ENCODE peak calls at places on chromosomes 3 and 15, in nine cellular contexts. One of them, this sample, is unnamed.

GRCh38 chr3:178084938-178085816 is 451.1 kb upstream of the KCNMB2 start:
- DNase-seq in adrenal gland: peak
- DNase-seq in GM23338: peak
- DNase-seq in body of pancreas: peak
- DNase-seq in breast epithelium: peak
- DNase-seq in H1: peak
- DNase-seq in lower lobe of right lung: peak
- DNase-seq in OCI-LY7: no peak
- DNase-seq in fibroblast of lung: peak
- DNase-seq in this sample: no peak

GRCh38 chr3:65871305-65872141 is 167.2 kb downstream of the MAGI1 start:
- DNase-seq in adrenal gland: peak
- DNase-seq in GM23338: no peak
- DNase-seq in body of pancreas: peak
- DNase-seq in breast epithelium: peak
- DNase-seq in H1: no peak
- DNase-seq in lower lobe of right lung: peak
- DNase-seq in OCI-LY7: no peak
- DNase-seq in fibroblast of lung: no peak
- DNase-seq in this sample: no peak

GRCh38 chr3:156218353-156218744 is 98.0 kb downstream of the KCNAB1 start:
- DNase-seq in adrenal gland: no peak
- DNase-seq in GM23338: no peak
- DNase-seq in body of pancreas: no peak
- DNase-seq in breast epithelium: no peak
- DNase-seq in H1: no peak
- DNase-seq in lower lobe of right lung: no peak
- DNase-seq in OCI-LY7: no peak
- DNase-seq in fibroblast of lung: peak
- DNase-seq in this sample: no peak

GRCh38 chr3:14439501-14440167 is 37.2 kb downstream of the SLC6A6 start:
- DNase-seq in adrenal gland: peak
- DNase-seq in GM23338: no peak
- DNase-seq in body of pancreas: peak
- DNase-seq in breast epithelium: no peak
- DNase-seq in H1: no peak
- DNase-seq in lower lobe of right lung: peak
- DNase-seq in OCI-LY7: no peak
- DNase-seq in fibroblast of lung: peak
- DNase-seq in this sample: no peak

GRCh38 chr15:29821416-29822099 is 710 bp downstream of the TJP1 start:
- DNase-seq in adrenal gland: peak
- DNase-seq in GM23338: peak
- DNase-seq in body of pancreas: peak
- DNase-seq in breast epithelium: peak
- DNase-seq in H1: peak
- DNase-seq in lower lobe of right lung: peak
- DNase-seq in OCI-LY7: no peak
- DNase-seq in fibroblast of lung: peak
- DNase-seq in this sample: no peak

GRCh38 chr3:142896201-142896755 is 7.4 kb upstream of the PCOLCE2 start:
- DNase-seq in adrenal gland: no peak
- DNase-seq in GM23338: no peak
- DNase-seq in body of pancreas: no peak
- DNase-seq in breast epithelium: no peak
- DNase-seq in H1: no peak
- DNase-seq in lower lobe of right lung: no peak
- DNase-seq in OCI-LY7: no peak
- DNase-seq in fibroblast of lung: peak
- DNase-seq in this sample: no peak

GRCh38 chr3:142680710-142681109 is 43.1 kb upstream of the TRPC1 start:
- DNase-seq in adrenal gland: no peak
- DNase-seq in GM23338: peak
- DNase-seq in body of pancreas: no peak
- DNase-seq in breast epithelium: no peak
- DNase-seq in H1: no peak
- DNase-seq in lower lobe of right lung: no peak
- DNase-seq in OCI-LY7: no peak
- DNase-seq in fibroblast of lung: no peak
- DNase-seq in this sample: no peak

GRCh38 chr15:90451215-90451850 is 63.3 kb downstream of the IQGAP1 start:
- DNase-seq in adrenal gland: no peak
- DNase-seq in GM23338: peak
- DNase-seq in body of pancreas: no peak
- DNase-seq in breast epithelium: no peak
- DNase-seq in H1: no peak
- DNase-seq in lower lobe of right lung: no peak
- DNase-seq in OCI-LY7: no peak
- DNase-seq in fibroblast of lung: peak
- DNase-seq in this sample: no peak

GRCh38 chr3:30747771-30748281 is 141.4 kb downstream of the TGFBR2 start:
- DNase-seq in adrenal gland: no peak
- DNase-seq in GM23338: peak
- DNase-seq in body of pancreas: no peak
- DNase-seq in breast epithelium: no peak
- DNase-seq in H1: no peak
- DNase-seq in lower lobe of right lung: no peak
- DNase-seq in OCI-LY7: peak
- DNase-seq in fibroblast of lung: peak
- DNase-seq in this sample: no peak

GRCh38 chr3:151434151-151434890 is 26.5 kb downstream of the IGSF10 start:
- DNase-seq in adrenal gland: no peak
- DNase-seq in GM23338: no peak
- DNase-seq in body of pancreas: no peak
- DNase-seq in breast epithelium: no peak
- DNase-seq in H1: no peak
- DNase-seq in lower lobe of right lung: no peak
- DNase-seq in OCI-LY7: no peak
- DNase-seq in fibroblast of lung: peak
- DNase-seq in this sample: no peak

GRCh38 chr3:102510663-102511062 is 75.8 kb downstream of the ZPLD1 start:
- DNase-seq in adrenal gland: no peak
- DNase-seq in GM23338: no peak
- DNase-seq in body of pancreas: no peak
- DNase-seq in breast epithelium: no peak
- DNase-seq in H1: no peak
- DNase-seq in lower lobe of right lung: no peak
- DNase-seq in OCI-LY7: no peak
- DNase-seq in fibroblast of lung: peak
- DNase-seq in this sample: no peak

GRCh38 chr15:88623061-88623460 is 1.9 kb downstream of the AEN start:
- DNase-seq in adrenal gland: peak
- DNase-seq in GM23338: no peak
- DNase-seq in body of pancreas: no peak
- DNase-seq in breast epithelium: no peak
- DNase-seq in H1: no peak
- DNase-seq in lower lobe of right lung: no peak
- DNase-seq in OCI-LY7: no peak
- DNase-seq in fibroblast of lung: peak
- DNase-seq in this sample: no peak

GRCh38 chr3:168071535-168071934 is 24.2 kb downstream of the GOLIM4 start:
- DNase-seq in adrenal gland: no peak
- DNase-seq in GM23338: no peak
- DNase-seq in body of pancreas: no peak
- DNase-seq in breast epithelium: no peak
- DNase-seq in H1: no peak
- DNase-seq in lower lobe of right lung: no peak
- DNase-seq in OCI-LY7: no peak
- DNase-seq in fibroblast of lung: peak
- DNase-seq in this sample: no peak

GRCh38 chr3:159911011-159911663 is 77.5 kb upstream of the IL12A start:
- DNase-seq in adrenal gland: no peak
- DNase-seq in GM23338: no peak
- DNase-seq in body of pancreas: no peak
- DNase-seq in breast epithelium: no peak
- DNase-seq in H1: no peak
- DNase-seq in lower lobe of right lung: no peak
- DNase-seq in OCI-LY7: no peak
- DNase-seq in fibroblast of lung: no peak
- DNase-seq in this sample: no peak
- H3K4me3 ChIP-seq in adrenal gland: no peak
- H3K4me3 ChIP-seq in GM23338: no peak
- H3K4me3 ChIP-seq in body of pancreas: no peak
- H3K4me3 ChIP-seq in breast epithelium: no peak
- H3K4me3 ChIP-seq in H1: no peak
- H3K4me3 ChIP-seq in lower lobe of right lung: peak
- H3K4me3 ChIP-seq in OCI-LY7: no peak
- H3K4me3 ChIP-seq in fibroblast of lung: peak
- H3K4me3 ChIP-seq in this sample: no peak

GRCh38 chr3:126995254-126995770 is 12.4 kb downstream of the PLXNA1 start:
- DNase-seq in adrenal gland: no peak
- DNase-seq in GM23338: no peak
- DNase-seq in body of pancreas: no peak
- DNase-seq in breast epithelium: no peak
- DNase-seq in H1: no peak
- DNase-seq in lower lobe of right lung: no peak
- DNase-seq in OCI-LY7: no peak
- DNase-seq in fibroblast of lung: no peak
- DNase-seq in this sample: no peak

GRCh38 chr3:126997455-126998038 is 14.6 kb downstream of the PLXNA1 start:
- DNase-seq in adrenal gland: no peak
- DNase-seq in GM23338: no peak
- DNase-seq in body of pancreas: no peak
- DNase-seq in breast epithelium: no peak
- DNase-seq in H1: no peak
- DNase-seq in lower lobe of right lung: no peak
- DNase-seq in OCI-LY7: no peak
- DNase-seq in fibroblast of lung: no peak
- DNase-seq in this sample: no peak

GRCh38 chr3:126994661-126995161 is 11.8 kb downstream of the PLXNA1 start:
- DNase-seq in adrenal gland: no peak
- DNase-seq in GM23338: no peak
- DNase-seq in body of pancreas: no peak
- DNase-seq in breast epithelium: no peak
- DNase-seq in H1: no peak
- DNase-seq in lower lobe of right lung: no peak
- DNase-seq in OCI-LY7: no peak
- DNase-seq in fibroblast of lung: no peak
- DNase-seq in this sample: no peak

GRCh38 chr3:126996905-126997304 is 14.0 kb downstream of the PLXNA1 start:
- DNase-seq in adrenal gland: no peak
- DNase-seq in GM23338: no peak
- DNase-seq in body of pancreas: no peak
- DNase-seq in breast epithelium: no peak
- DNase-seq in H1: no peak
- DNase-seq in lower lobe of right lung: no peak
- DNase-seq in OCI-LY7: no peak
- DNase-seq in fibroblast of lung: peak
- DNase-seq in this sample: no peak

DNA sequence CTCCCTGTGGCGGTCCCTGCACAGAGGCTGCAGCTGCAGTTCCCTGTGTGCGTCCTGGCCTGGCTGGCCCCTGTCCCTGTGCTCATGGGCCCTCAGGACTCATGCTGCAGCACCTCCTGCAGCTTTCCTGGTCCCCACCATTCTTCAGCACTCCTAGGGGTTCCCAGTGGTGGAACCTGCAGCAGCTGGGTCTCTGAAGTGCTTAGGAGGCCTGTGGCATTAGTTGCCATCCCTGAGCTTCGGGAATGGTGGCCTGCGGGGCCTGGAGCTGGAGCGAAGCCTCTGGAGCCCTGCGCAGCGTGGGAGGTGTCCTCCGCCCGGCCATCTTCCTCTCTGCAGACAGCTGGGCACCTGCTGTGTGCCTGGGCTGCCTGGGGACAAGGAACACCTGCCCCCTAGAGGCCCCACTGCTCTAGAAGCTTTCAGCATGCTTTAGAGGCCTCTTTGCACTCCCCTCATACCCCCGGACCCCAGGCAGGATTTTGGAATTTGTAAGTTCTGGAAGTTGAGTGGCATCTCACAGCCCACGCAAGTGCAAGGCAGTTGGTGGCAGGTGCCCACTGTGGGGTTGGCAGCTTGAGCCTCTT is 13.1 kb downstream of the PLXNA1 start:
- DNase-seq in adrenal gland: no peak
- DNase-seq in GM23338: peak
- DNase-seq in body of pancreas: no peak
- DNase-seq in breast epithelium: no peak
- DNase-seq in H1: no peak
- DNase-seq in lower lobe of right lung: no peak
- DNase-seq in OCI-LY7: no peak
- DNase-seq in fibroblast of lung: no peak
- DNase-seq in this sample: no peak
- TF ChIP-seq CTCF in adrenal gland: no peak
- TF ChIP-seq CTCF in GM23338: peak
- TF ChIP-seq CTCF in body of pancreas: no peak
- TF ChIP-seq CTCF in breast epithelium: no peak
- TF ChIP-seq CTCF in H1: peak
- TF ChIP-seq CTCF in lower lobe of right lung: no peak
- TF ChIP-seq CTCF in OCI-LY7: peak
- TF ChIP-seq CTCF in fibroblast of lung: no peak
- TF ChIP-seq CTCF in this sample: no peak

GRCh38 chr3:120157681-120158080 is 63.4 kb upstream of the GSK3B start:
- DNase-seq in adrenal gland: no peak
- DNase-seq in GM23338: no peak
- DNase-seq in body of pancreas: no peak
- DNase-seq in breast epithelium: no peak
- DNase-seq in H1: no peak
- DNase-seq in lower lobe of right lung: no peak
- DNase-seq in OCI-LY7: no peak
- DNase-seq in fibroblast of lung: no peak
- DNase-seq in this sample: no peak

GRCh38 chr3:120153294-120153693 is 59.0 kb upstream of the GSK3B start:
- DNase-seq in adrenal gland: no peak
- DNase-seq in GM23338: no peak
- DNase-seq in body of pancreas: no peak
- DNase-seq in breast epithelium: no peak
- DNase-seq in H1: no peak
- DNase-seq in lower lobe of right lung: no peak
- DNase-seq in OCI-LY7: no peak
- DNase-seq in fibroblast of lung: peak
- DNase-seq in this sample: no peak

GRCh38 chr3:120151796-120152195 is 57.5 kb upstream of the GSK3B start:
- DNase-seq in adrenal gland: no peak
- DNase-seq in GM23338: no peak
- DNase-seq in body of pancreas: no peak
- DNase-seq in breast epithelium: no peak
- DNase-seq in H1: no peak
- DNase-seq in lower lobe of right lung: no peak
- DNase-seq in OCI-LY7: no peak
- DNase-seq in fibroblast of lung: no peak
- DNase-seq in this sample: no peak

GRCh38 chr3:120157113-120157512 is 62.9 kb upstream of the GSK3B start:
- DNase-seq in adrenal gland: no peak
- DNase-seq in GM23338: no peak
- DNase-seq in body of pancreas: no peak
- DNase-seq in breast epithelium: no peak
- DNase-seq in H1: no peak
- DNase-seq in lower lobe of right lung: no peak
- DNase-seq in OCI-LY7: no peak
- DNase-seq in fibroblast of lung: no peak
- DNase-seq in this sample: no peak

GRCh38 chr3:120155108-120155507 is 60.9 kb upstream of the GSK3B start:
- DNase-seq in adrenal gland: no peak
- DNase-seq in GM23338: no peak
- DNase-seq in body of pancreas: no peak
- DNase-seq in breast epithelium: no peak
- DNase-seq in H1: no peak
- DNase-seq in lower lobe of right lung: no peak
- DNase-seq in OCI-LY7: no peak
- DNase-seq in fibroblast of lung: no peak
- DNase-seq in this sample: no peak
- H3K4me3 ChIP-seq in adrenal gland: no peak
- H3K4me3 ChIP-seq in GM23338: no peak
- H3K4me3 ChIP-seq in body of pancreas: no peak
- H3K4me3 ChIP-seq in breast epithelium: no peak
- H3K4me3 ChIP-seq in H1: no peak
- H3K4me3 ChIP-seq in lower lobe of right lung: no peak
- H3K4me3 ChIP-seq in OCI-LY7: no peak
- H3K4me3 ChIP-seq in fibroblast of lung: no peak
- H3K4me3 ChIP-seq in this sample: no peak

GRCh38 chr3:49656541-49657112 is 17.5 kb upstream of the APEH start:
- DNase-seq in adrenal gland: no peak
- DNase-seq in GM23338: no peak
- DNase-seq in body of pancreas: no peak
- DNase-seq in breast epithelium: no peak
- DNase-seq in H1: no peak
- DNase-seq in lower lobe of right lung: no peak
- DNase-seq in OCI-LY7: no peak
- DNase-seq in fibroblast of lung: no peak
- DNase-seq in this sample: no peak
- TF ChIP-seq CTCF in adrenal gland: no peak
- TF ChIP-seq CTCF in GM23338: peak
- TF ChIP-seq CTCF in body of pancreas: no peak
- TF ChIP-seq CTCF in breast epithelium: no peak
- TF ChIP-seq CTCF in H1: peak
- TF ChIP-seq CTCF in lower lobe of right lung: no peak
- TF ChIP-seq CTCF in OCI-LY7: no peak
- TF ChIP-seq CTCF in fibroblast of lung: no peak
- TF ChIP-seq CTCF in this sample: no peak

This sample was measured in esophagus squamous epithelium.